ENCODE peak calls at places on chromosomes 2 and 18, in five cellular contexts. T is CD8-positive, alpha-beta memory T cell; S is Daoy; Q is GM13977; N is mammary epithelial cell. Y is an unnamed sample.

GRCh38 chr2:137262600-137262999 is 497.3 kb downstream of the THSD7B start:
- DNase-seq in T (no peak), S (no peak), Q (no peak), N (no peak), Y (no peak)

GRCh38 chr18:36334798-36335197 is 37.3 kb downstream of the FHOD3 start:
- DNase-seq in T (no peak), S (no peak), Q (no peak), N (no peak), Y (no peak)

GRCh38 chr2:100114011-100114433 is 28.4 kb downstream of the AFF3 start:
- DNase-seq in T (no peak), S (no peak), Q (peak), N (no peak), Y (no peak)

GRCh38 chr2:204343685-204344084 is 201.6 kb upstream of the PARD3B start:
- DNase-seq in T (no peak), S (no peak), Q (no peak), N (no peak), Y (no peak)

GRCh38 chr2:75464348-75464946 is 96.3 kb downstream of the EVA1A start:
- DNase-seq in T (no peak), S (peak), Q (peak), N (peak), Y (peak)

GRCh38 chr2:221104391-221104811 is 467.7 kb downstream of the EPHA4 start:
- DNase-seq in T (no peak), S (peak), Q (no peak), N (peak), Y (no peak)

GRCh38 chr2:890791-891190 is 59.9 kb upstream of the SNTG2 start:
- DNase-seq in T (no peak), S (no peak), Q (no peak), N (no peak), Y (no peak)

GRCh38 chr2:64196986-64197385 is 52.8 kb upstream of the PELI1 start:
- DNase-seq in T (no peak), S (no peak), Q (no peak), N (peak), Y (no peak)

GRCh38 chr2:109438773-109439191 is 175.0 kb downstream of the SEPTIN10 start:
- DNase-seq in T (no peak), S (no peak), Q (no peak), N (peak), Y (peak)

Y was measured in A172.